ENCODE peak calls at places on chromosomes 3 and 15, in seven cellular contexts. C is left ventricle myocardium inferior, G is PC-3, J is SJSA1, Y is lower lobe of right lung, W is left lung, Z is iPS DF 6.9. X is an unnamed sample. For H3K36me3, the result is how much of the 10 kb centered on the place peaks cover.

GRCh38 chr3:5220193-5220592 is 32.7 kb downstream of the EDEM1 start:
- DNase-seq in C (no peak), G (no peak), J (no peak), Y (no peak), W (no peak), Z (no peak), X (no peak)

GRCh38 chr3:124032351-124032880 is 40.5 kb upstream of the ROPN1 start:
- DNase-seq in C (peak), G (peak), J (no peak), Y (no peak), W (no peak), Z (no peak), X (peak)

GRCh38 chr3:9649791-9650521 is 651 bp downstream of the MTMR14 start:
- DNase-seq in C (no peak), G (no peak), J (no peak), Y (no peak), W (no peak), Z (no peak), X (no peak)

GRCh38 chr3:147854542-147854941 is 445.4 kb downstream of the ZIC1 start:
- DNase-seq in C (no peak), G (no peak), J (no peak), Y (no peak), W (no peak), Z (no peak), X (no peak)

GRCh38 chr15:48730506-48730905 is 80.4 kb downstream of the CEP152 start:
- DNase-seq in C (no peak), G (no peak), J (no peak), Y (no peak), W (no peak), Z (no peak), X (no peak)

GRCh38 chr3:28860307-28860706 is 420.6 kb upstream of the RBMS3 start:
- DNase-seq in C (peak), G (no peak), J (no peak), Y (peak), W (no peak), Z (no peak), X (peak)

GRCh38 chr3:62761711-62762110 is 113.5 kb downstream of the CADPS start:
- DNase-seq in C (no peak), G (no peak), J (no peak), Y (no peak), W (no peak), Z (no peak), X (no peak)

GRCh38 chr3:23175361-23176073 is 27.6 kb upstream of the UBE2E2 start:
- DNase-seq in C (no peak), G (peak), J (no peak), Y (no peak), W (no peak), Z (no peak), X (no peak)

GRCh38 chr3:153173758-153174516 is 11.9 kb downstream of the RAP2B start:
- DNase-seq in C (no peak), G (peak), J (peak), Y (no peak), W (no peak), Z (no peak), X (no peak)

GRCh38 chr3:74532446-74532845 is 82.0 kb downstream of the CNTN3 start:
- DNase-seq in C (no peak), G (no peak), J (no peak), Y (no peak), W (no peak), Z (no peak), X (peak)

GRCh38 chr3:21484323-21485154 is 266.5 kb downstream of the ZNF385D start:
- DNase-seq in C (peak), G (peak), J (no peak), Y (no peak), W (peak), Z (peak), X (peak)

GRCh38 chr15:74259821-74260502 is 23.8 kb downstream of the CCDC33 start:
- DNase-seq in C (no peak), G (no peak), J (no peak), Y (no peak), W (no peak), Z (no peak), X (no peak)

GRCh38 chr3:47961815-47962606 is 54.2 kb downstream of the MAP4 start:
- DNase-seq in C (no peak), G (peak), J (no peak), Y (no peak), W (no peak), Z (peak), X (no peak)

GRCh38 chr3:152835311-152836102 is 576 bp downstream of the P2RY1 start:
- DNase-seq in C (peak), G (peak), J (no peak), Y (peak), W (peak), Z (no peak), X (peak)

GRCh38 chr15:99371180-99372103 is 120.2 kb downstream of the LRRC28 start:
- DNase-seq in C (no peak), G (no peak), J (no peak), Y (no peak), W (no peak), Z (no peak), X (no peak)

GRCh38 chr3:175222356-175222755 is 363.2 kb downstream of the NAALADL2 start:
- DNase-seq in C (no peak), G (no peak), J (no peak), Y (no peak), W (no peak), Z (no peak), X (no peak)

GRCh38 chr3:68306571-68306970 is 625.8 kb downstream of the TAFA4 start:
- DNase-seq in C (no peak), G (peak), J (no peak), Y (no peak), W (no peak), Z (peak), X (no peak)

GRCh38 chr3:34421762-34422161 is 623.3 kb downstream of the PDCD6IP start:
- DNase-seq in C (no peak), G (no peak), J (no peak), Y (no peak), W (no peak), Z (no peak), X (no peak)

GRCh38 chr3:128293930-128294329 is 140.6 kb downstream of the EEFSEC start:
- DNase-seq in C (no peak), G (no peak), J (no peak), Y (no peak), W (no peak), Z (no peak), X (no peak)

GRCh38 chr15:48647963-48648362 is 2.5 kb upstream of the FBN1 start:
- DNase-seq in C (no peak), G (peak), J (no peak), Y (no peak), W (no peak), Z (no peak), X (no peak)

GRCh38 chr3:157532529-157533297 is 29.5 kb upstream of the VEPH1 start:
- DNase-seq in C (no peak), G (peak), J (peak), Y (no peak), W (no peak), Z (peak), X (no peak)

GRCh38 chr3:63067999-63068645 is 192.9 kb upstream of the CADPS start:
- DNase-seq in C (no peak), G (peak), J (peak), Y (no peak), W (no peak), Z (peak), X (no peak)

GRCh38 chr15:67033521-67033920 is 31.9 kb upstream of the SMAD3 start:
- DNase-seq in C (no peak), G (no peak), J (no peak), Y (no peak), W (no peak), Z (no peak), X (no peak)

GRCh38 chr15:48005921-48006541 is 114.8 kb upstream of the SLC24A5 start:
- DNase-seq in C (no peak), G (no peak), J (no peak), Y (peak), W (peak), Z (peak), X (peak)

GRCh38 chr15:87369269-87369668 is 887.3 kb downstream of the NTRK3 start:
- DNase-seq in C (no peak), G (peak), J (peak), Y (no peak), W (no peak), Z (no peak), X (no peak)

GRCh38 chr3:131917006-131917405 is 117.8 kb downstream of the CPNE4 start:
- DNase-seq in C (no peak), G (no peak), J (no peak), Y (no peak), W (no peak), Z (no peak), X (no peak)

GRCh38 chr3:78762121-78762520 is 1005.7 kb downstream of the ROBO1 start:
- DNase-seq in C (no peak), G (no peak), J (no peak), Y (no peak), W (no peak), Z (no peak), X (no peak)

GRCh38 chr3:170033489-170033888 is 4.3 kb upstream of the GPR160 start:
- DNase-seq in C (no peak), G (no peak), J (no peak), Y (no peak), W (no peak), Z (no peak), X (no peak)

GRCh38 chr3:16060358-16060852 is 114.1 kb upstream of the GALNT15 start:
- DNase-seq in C (no peak), G (peak), J (peak), Y (no peak), W (no peak), Z (peak), X (peak)

GRCh38 chr3:39910828-39911464 is 101.5 kb downstream of the MYRIP start:
- DNase-seq in C (no peak), G (no peak), J (no peak), Y (no peak), W (no peak), Z (no peak), X (no peak)

GRCh38 chr15:49649987-49650386 is 29.1 kb downstream of the DTWD1 start:
- DNase-seq in C (no peak), G (no peak), J (no peak), Y (no peak), W (no peak), Z (no peak), X (no peak)

GRCh38 chr15:68704496-68705021 is 116.1 kb downstream of the ANP32A start:
- DNase-seq in C (peak), G (no peak), J (no peak), Y (no peak), W (no peak), Z (no peak), X (peak)

GRCh38 chr3:150414273-150414672 is 6.2 kb downstream of the TSC22D2 start:
- DNase-seq in C (no peak), G (peak), J (peak), Y (no peak), W (no peak), Z (no peak), X (no peak)

GRCh38 chr3:145368748-145369147 is 792.2 kb downstream of the PLOD2 start:
- DNase-seq in C (no peak), G (no peak), J (no peak), Y (no peak), W (no peak), Z (no peak), X (no peak)

GRCh38 chr3:62558549-62559112 is 185.3 kb upstream of the FEZF2 start:
- DNase-seq in C (no peak), G (peak), J (no peak), Y (no peak), W (no peak), Z (no peak), X (no peak)

GRCh38 chr3:43062556-43063040 is 43.3 kb downstream of the POMGNT2 start:
- DNase-seq in C (no peak), G (no peak), J (no peak), Y (no peak), W (peak), Z (no peak), X (no peak)

GRCh38 chr15:80591938-80592825 is 102.9 kb upstream of the ABHD17C start:
- DNase-seq in C (no peak), G (no peak), J (no peak), Y (no peak), W (no peak), Z (no peak), X (no peak)

GRCh38 chr3:56929809-56930615 is 128.3 kb upstream of the ARHGEF3 start:
- DNase-seq in C (no peak), G (peak), J (peak), Y (no peak), W (no peak), Z (no peak), X (no peak)

GRCh38 chr3:117837391-117837790 is 1127.8 kb downstream of the TUSC7 start:
- DNase-seq in C (no peak), G (no peak), J (no peak), Y (no peak), W (no peak), Z (no peak), X (no peak)

DNA sequence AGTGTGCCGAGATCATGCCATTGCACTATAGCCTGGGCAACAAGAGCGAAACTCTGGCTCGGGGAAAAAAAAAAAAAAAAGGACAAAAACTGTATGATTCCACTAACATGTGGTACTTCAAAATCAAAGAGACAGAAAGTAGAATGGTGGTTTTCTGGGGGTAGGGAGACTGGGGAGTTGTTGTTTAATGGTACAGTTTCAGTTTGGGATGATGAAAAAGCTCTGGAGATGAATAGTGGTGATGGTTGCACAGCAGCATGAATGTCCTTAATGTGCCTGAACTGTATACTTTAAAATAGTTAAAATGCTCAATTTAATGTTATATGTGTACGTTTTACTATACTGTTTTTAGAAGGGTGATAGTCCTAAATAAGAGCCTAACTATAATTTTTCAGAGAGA is 27.4 kb downstream of the RAD51 start:
- DNase-seq in C (no peak), G (no peak), J (no peak), Y (no peak), W (no peak), Z (no peak), X (no peak)
- H3K36me3 ChIP-seq in C (under half), G (under half), J (half or more), Y (under half), W (under half), Z (under half), X (under half)

GRCh38 chr3:143533391-143533790 is 314.9 kb downstream of the SLC9A9 start:
- DNase-seq in C (no peak), G (no peak), J (no peak), Y (no peak), W (no peak), Z (no peak), X (no peak)

GRCh38 chr3:143531101-143531500 is 317.2 kb downstream of the SLC9A9 start:
- DNase-seq in C (no peak), G (no peak), J (no peak), Y (no peak), W (no peak), Z (no peak), X (no peak)

GRCh38 chr3:143538577-143538981 is 309.7 kb downstream of the SLC9A9 start:
- DNase-seq in C (no peak), G (no peak), J (no peak), Y (no peak), W (no peak), Z (no peak), X (no peak)

GRCh38 chr3:143535994-143536784 is 312.1 kb downstream of the SLC9A9 start:
- DNase-seq in C (no peak), G (no peak), J (no peak), Y (no peak), W (no peak), Z (no peak), X (no peak)

DNA sequence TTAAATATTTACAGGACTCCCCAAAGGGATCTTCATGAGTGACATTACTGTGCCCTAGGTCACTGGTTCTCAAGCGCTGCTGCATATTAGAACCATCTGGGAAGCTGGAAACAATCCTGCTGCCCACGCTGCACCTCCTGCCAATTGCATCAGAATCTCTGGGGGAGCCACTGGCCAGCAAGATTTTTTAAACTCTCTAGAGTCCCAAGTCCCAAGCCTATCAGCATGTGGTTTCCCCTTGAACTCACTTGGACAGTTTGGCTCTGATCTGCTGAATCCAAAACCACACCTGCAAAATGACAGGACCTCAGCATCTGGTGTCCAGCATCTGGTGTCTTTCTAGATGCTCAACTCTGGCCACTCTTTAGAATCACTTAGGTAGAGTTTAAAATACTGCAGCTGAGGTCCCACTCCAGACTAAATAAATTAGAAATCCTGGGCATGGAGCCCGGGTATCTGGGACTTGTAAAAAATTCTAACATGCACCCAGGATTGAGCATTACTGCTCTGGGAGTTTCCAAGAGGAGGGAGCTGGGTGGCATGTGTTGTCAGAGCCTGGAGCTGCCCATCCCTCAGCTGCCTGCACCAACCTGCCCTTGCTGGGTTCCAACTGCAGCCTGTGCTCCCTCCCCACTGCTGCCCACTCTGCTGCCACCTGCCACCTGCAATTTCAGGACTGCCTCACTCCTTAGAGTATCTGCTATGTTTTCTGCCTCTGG is 311.3 kb downstream of the SLC9A9 start:
- DNase-seq in C (peak), G (no peak), J (no peak), Y (no peak), W (no peak), Z (no peak), X (no peak)
- H3K36me3 ChIP-seq in C (under half), G (under half), J (under half), Y (under half), W (under half), Z (under half), X (under half)

GRCh38 chr3:51559266-51559907 is 20.9 kb downstream of the RAD54L2 start:
- DNase-seq in C (no peak), G (peak), J (no peak), Y (no peak), W (no peak), Z (no peak), X (no peak)
- H3K36me3 ChIP-seq in C (under half), G (under half), J (under half), Y (under half), W (under half), Z (under half), X (under half)

GRCh38 chr15:22949074-22949547 is 31.1 kb downstream of the CYFIP1 start:
- DNase-seq in C (peak), G (peak), J (no peak), Y (no peak), W (no peak), Z (peak), X (peak)

GRCh38 chr15:22948056-22948455 is 32.1 kb downstream of the CYFIP1 start:
- DNase-seq in C (no peak), G (no peak), J (no peak), Y (no peak), W (no peak), Z (no peak), X (no peak)

GRCh38 chr15:22944651-22945050 is 35.5 kb downstream of the CYFIP1 start:
- DNase-seq in C (no peak), G (peak), J (no peak), Y (no peak), W (no peak), Z (no peak), X (no peak)

GRCh38 chr15:22945071-22945470 is 35.1 kb downstream of the CYFIP1 start:
- DNase-seq in C (no peak), G (no peak), J (no peak), Y (no peak), W (no peak), Z (no peak), X (no peak)

DNA sequence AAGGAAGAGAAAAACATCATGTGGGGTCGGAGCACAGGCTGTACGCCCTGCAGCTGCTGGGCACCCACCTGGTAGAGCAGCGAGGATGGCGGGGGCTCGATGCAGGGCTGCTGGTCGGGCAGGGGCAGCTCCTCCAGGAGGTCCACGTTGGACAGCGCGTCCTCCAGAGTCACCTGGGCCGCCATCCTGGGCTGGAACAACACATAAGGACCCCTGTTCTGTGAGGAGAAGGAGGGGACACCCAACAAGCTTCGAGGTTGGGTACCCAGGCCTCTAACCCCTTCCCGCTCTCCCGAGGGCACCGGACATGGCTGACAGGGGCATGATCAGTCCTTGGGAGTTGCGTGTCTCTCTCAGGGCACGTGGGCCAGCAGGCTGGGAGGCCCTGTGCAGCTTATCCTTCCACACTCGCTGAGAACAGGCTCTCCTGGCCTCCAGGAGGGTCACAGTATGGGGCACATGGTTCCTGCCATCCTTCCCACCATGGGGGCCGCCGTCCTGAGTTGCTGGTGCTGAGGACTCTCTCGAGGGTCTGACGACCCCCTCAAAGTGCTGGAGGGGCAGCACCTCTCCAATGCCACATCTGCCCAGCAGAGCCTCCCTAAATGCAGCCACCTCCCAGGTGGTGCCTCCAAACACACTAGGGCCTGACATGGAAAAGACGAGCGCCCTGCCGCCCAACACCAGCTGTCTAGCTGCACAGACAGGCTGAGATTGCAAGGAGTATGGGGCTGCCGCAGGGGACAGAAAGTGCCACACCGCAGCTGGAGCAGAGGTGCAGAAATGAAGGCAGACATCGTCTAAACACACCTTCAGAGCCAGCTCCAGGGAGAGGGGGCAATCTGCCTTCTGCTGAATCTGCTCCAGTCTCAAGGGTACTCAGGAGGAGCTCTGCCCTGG is 32.8 kb downstream of the CYFIP1 start:
- DNase-seq in C (no peak), G (no peak), J (no peak), Y (no peak), W (no peak), Z (no peak), X (no peak)
- H3K36me3 ChIP-seq in C (under half), G (under half), J (under half), Y (under half), W (under half), Z (under half), X (under half)

DNA sequence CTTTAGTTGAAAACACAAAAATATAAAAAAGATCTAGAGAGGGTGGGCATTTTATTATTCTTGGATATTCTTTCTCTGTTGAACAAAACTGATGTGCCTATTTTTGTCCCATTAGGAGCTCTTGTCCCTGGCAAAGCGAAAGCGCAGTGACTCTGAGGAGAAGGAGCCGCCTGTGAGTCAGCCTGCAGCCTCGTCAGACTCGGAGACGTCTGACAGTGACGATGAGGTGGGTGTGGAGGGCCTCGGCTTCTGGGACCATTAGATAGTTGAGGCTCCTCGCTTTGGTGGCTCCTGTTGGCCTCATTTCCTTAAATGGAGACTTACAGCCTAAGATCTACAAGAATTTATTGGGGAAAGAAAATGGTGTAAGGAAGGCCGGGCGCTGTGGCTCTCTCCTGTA is 21.3 kb downstream of the RTF1 start:
- DNase-seq in C (no peak), G (no peak), J (peak), Y (no peak), W (no peak), Z (no peak), X (peak)
- H3K36me3 ChIP-seq in C (under half), G (under half), J (under half), Y (half or more), W (under half), Z (under half), X (half or more)